ENCODE peak calls at places on chromosomes 3 and 15, in four cellular contexts. U is cardiac muscle cell, F is midbrain, B is AG08396. J is an unnamed sample.

GRCh38 chr3:188854395-188855149 is 317.2 kb upstream of the TPRG1 start:
- DNase-seq in U (peak), F (peak), B (peak), J (no peak)

GRCh38 chr15:62026707-62027565 is 33.3 kb downstream of the VPS13C start:
- DNase-seq in U (no peak), F (no peak), B (no peak), J (no peak)

GRCh38 chr15:65389226-65389625 is 11.4 kb upstream of the IGDCC3 start:
- DNase-seq in U (no peak), F (no peak), B (no peak), J (no peak)

GRCh38 chr15:43329222-43329959 is 982 bp downstream of the LCMT2 start:
- DNase-seq in U (peak), F (peak), B (no peak), J (peak)

GRCh38 chr3:38647217-38647970 is 2.1 kb downstream of the SCN5A start:
- DNase-seq in U (no peak), F (no peak), B (peak), J (no peak)

GRCh38 chr3:183291511-183292031 is 38.5 kb downstream of the B3GNT5 start:
- DNase-seq in U (peak), F (no peak), B (no peak), J (no peak)

GRCh38 chr3:153422314-153422713 is 260.3 kb downstream of the RAP2B start:
- DNase-seq in U (no peak), F (no peak), B (no peak), J (no peak)

GRCh38 chr3:38479431-38480092 is 16.6 kb upstream of the EXOG start:
- DNase-seq in U (peak), F (peak), B (peak), J (peak)

GRCh38 chr3:126394179-126394976 is at the start of gene CFAP100:
- DNase-seq in U (peak), F (peak), B (peak), J (peak)

GRCh38 chr15:48842501-48842900 is 31.6 kb upstream of the CEP152 start:
- DNase-seq in U (no peak), F (no peak), B (no peak), J (no peak)

GRCh38 chr3:55207744-55208143 is 279.4 kb downstream of the WNT5A start:
- DNase-seq in U (no peak), F (no peak), B (no peak), J (no peak)

GRCh38 chr3:195003893-195004289 is 267.1 kb downstream of the XXYLT1 start:
- DNase-seq in U (no peak), F (no peak), B (no peak), J (no peak)

GRCh38 chr15:42465520-42466259 is 25.3 kb downstream of the ZNF106 start:
- DNase-seq in U (no peak), F (no peak), B (no peak), J (no peak)

GRCh38 chr15:100234158-100235029 is 107.4 kb downstream of the ADAMTS17 start:
- DNase-seq in U (peak), F (no peak), B (no peak), J (no peak)

GRCh38 chr3:100002599-100003350 is 111.5 kb downstream of the FILIP1L start:
- DNase-seq in U (peak), F (no peak), B (peak), J (peak)

GRCh38 chr15:50876260-50876988 is 32.1 kb upstream of the AP4E1 start:
- DNase-seq in U (no peak), F (no peak), B (no peak), J (no peak)

GRCh38 chr3:172915911-172916514 is 165.5 kb downstream of the ECT2 start:
- DNase-seq in U (no peak), F (no peak), B (no peak), J (no peak)

GRCh38 chr3:197525706-197526105 is 30.1 kb downstream of the BDH1 start:
- DNase-seq in U (peak), F (no peak), B (no peak), J (no peak)

GRCh38 chr3:50664959-50665602 is 9.6 kb upstream of the DOCK3 start:
- DNase-seq in U (no peak), F (no peak), B (no peak), J (no peak)

GRCh38 chr3:5022187-5022965 is 43.1 kb downstream of the BHLHE40 start:
- DNase-seq in U (no peak), F (no peak), B (no peak), J (no peak)